ENCODE peak calls at places on chromosome 11, in six cellular contexts. One of them, this sample, is unnamed.

GRCh38 chr11:34178422-34178821 is 73.0 kb downstream of the NAT10 start:
- DNase-seq in ovary: no peak
- DNase-seq in lower leg skin: no peak
- DNase-seq in IMR-90: peak
- DNase-seq in adrenal gland: no peak
- DNase-seq in body of pancreas: no peak
- DNase-seq in this sample: no peak

GRCh38 chr11:77467233-77467632 is 6.7 kb downstream of the PAK1 start:
- DNase-seq in adrenal gland: no peak
- DNase-seq in IMR-90: peak
- DNase-seq in body of pancreas: no peak
- DNase-seq in lower leg skin: no peak
- DNase-seq in ovary: no peak
- DNase-seq in this sample: no peak

GRCh38 chr11:8707541-8708270 is 25.1 kb downstream of the RPL27A start:
- DNase-seq in body of pancreas: peak
- DNase-seq in ovary: peak
- DNase-seq in IMR-90: no peak
- DNase-seq in lower leg skin: no peak
- DNase-seq in adrenal gland: peak
- DNase-seq in this sample: no peak

GRCh38 chr11:75595511-75595910 is 33.5 kb downstream of the SERPINH1 start:
- DNase-seq in adrenal gland: no peak
- DNase-seq in IMR-90: no peak
- DNase-seq in ovary: no peak
- DNase-seq in lower leg skin: no peak
- DNase-seq in body of pancreas: no peak
- DNase-seq in this sample: no peak

GRCh38 chr11:46391578-46392420 is at the start of gene CHRM4:
- DNase-seq in adrenal gland: peak
- DNase-seq in IMR-90: peak
- DNase-seq in ovary: no peak
- DNase-seq in lower leg skin: no peak
- DNase-seq in body of pancreas: peak
- DNase-seq in this sample: no peak

GRCh38 chr11:34620820-34621792 is at the start of gene EHF:
- DNase-seq in body of pancreas: peak
- DNase-seq in ovary: no peak
- DNase-seq in IMR-90: no peak
- DNase-seq in lower leg skin: no peak
- DNase-seq in adrenal gland: no peak
- DNase-seq in this sample: no peak

GRCh38 chr11:16154715-16155396 is 201.5 kb downstream of the SOX6 start:
- DNase-seq in lower leg skin: no peak
- DNase-seq in adrenal gland: no peak
- DNase-seq in body of pancreas: peak
- DNase-seq in IMR-90: no peak
- DNase-seq in ovary: no peak
- DNase-seq in this sample: no peak

GRCh38 chr11:47004595-47005033 is 68.1 kb downstream of the CSTPP1 start:
- DNase-seq in lower leg skin: peak
- DNase-seq in body of pancreas: peak
- DNase-seq in IMR-90: peak
- DNase-seq in ovary: peak
- DNase-seq in adrenal gland: peak
- DNase-seq in this sample: no peak

GRCh38 chr11:87455180-87455579 is 417.4 kb downstream of the TMEM135 start:
- DNase-seq in IMR-90: no peak
- DNase-seq in adrenal gland: no peak
- DNase-seq in lower leg skin: no peak
- DNase-seq in ovary: no peak
- DNase-seq in body of pancreas: no peak
- DNase-seq in this sample: no peak

GRCh38 chr11:104402812-104403521 is 239.0 kb upstream of the PDGFD start:
- DNase-seq in IMR-90: no peak
- DNase-seq in lower leg skin: no peak
- DNase-seq in ovary: no peak
- DNase-seq in adrenal gland: no peak
- DNase-seq in body of pancreas: no peak
- DNase-seq in this sample: no peak

GRCh38 chr11:70566768-70567530 is 168.6 kb downstream of the CTTN start:
- DNase-seq in body of pancreas: no peak
- DNase-seq in lower leg skin: no peak
- DNase-seq in adrenal gland: no peak
- DNase-seq in ovary: no peak
- DNase-seq in IMR-90: no peak
- DNase-seq in this sample: no peak

GRCh38 chr11:78040691-78041379 is 17.8 kb upstream of the KCTD14 start:
- DNase-seq in body of pancreas: no peak
- DNase-seq in adrenal gland: no peak
- DNase-seq in IMR-90: no peak
- DNase-seq in lower leg skin: no peak
- DNase-seq in ovary: no peak
- DNase-seq in this sample: no peak

GRCh38 chr11:12110714-12111481 is 508 bp downstream of the MICAL2 start:
- DNase-seq in lower leg skin: no peak
- DNase-seq in IMR-90: no peak
- DNase-seq in ovary: peak
- DNase-seq in adrenal gland: peak
- DNase-seq in body of pancreas: peak
- DNase-seq in this sample: no peak

GRCh38 chr11:83249972-83250593 is 36.1 kb downstream of the CCDC90B start:
- DNase-seq in ovary: no peak
- DNase-seq in lower leg skin: no peak
- DNase-seq in IMR-90: peak
- DNase-seq in body of pancreas: no peak
- DNase-seq in adrenal gland: no peak
- DNase-seq in this sample: no peak

GRCh38 chr11:11845551-11845950 is 3.8 kb downstream of the USP47 start:
- DNase-seq in body of pancreas: no peak
- DNase-seq in ovary: no peak
- DNase-seq in IMR-90: peak
- DNase-seq in lower leg skin: no peak
- DNase-seq in adrenal gland: no peak
- DNase-seq in this sample: no peak

GRCh38 chr11:36509265-36509664 is 807 bp downstream of the TRAF6 start:
- DNase-seq in lower leg skin: no peak
- DNase-seq in body of pancreas: peak
- DNase-seq in adrenal gland: no peak
- DNase-seq in IMR-90: peak
- DNase-seq in ovary: no peak
- DNase-seq in this sample: no peak

GRCh38 chr11:37512156-37512780 is 914.2 kb upstream of the RAG2 start:
- DNase-seq in lower leg skin: no peak
- DNase-seq in body of pancreas: no peak
- DNase-seq in adrenal gland: no peak
- DNase-seq in IMR-90: no peak
- DNase-seq in ovary: no peak
- DNase-seq in this sample: no peak

GRCh38 chr11:18752502-18752901 is 26.5 kb upstream of the IGSF22 start:
- DNase-seq in IMR-90: no peak
- DNase-seq in adrenal gland: no peak
- DNase-seq in body of pancreas: no peak
- DNase-seq in ovary: no peak
- DNase-seq in lower leg skin: no peak
- DNase-seq in this sample: no peak

GRCh38 chr11:80182906-80183305 is 742.1 kb upstream of the TENM4 start:
- DNase-seq in ovary: no peak
- DNase-seq in adrenal gland: no peak
- DNase-seq in body of pancreas: no peak
- DNase-seq in IMR-90: no peak
- DNase-seq in lower leg skin: no peak
- DNase-seq in this sample: no peak

GRCh38 chr11:126997641-126998040 is 2.9 kb downstream of the KIRREL3 start:
- DNase-seq in body of pancreas: no peak
- DNase-seq in ovary: no peak
- DNase-seq in adrenal gland: no peak
- DNase-seq in IMR-90: no peak
- DNase-seq in lower leg skin: peak
- DNase-seq in this sample: no peak

GRCh38 chr11:35566161-35566560 is 40.7 kb upstream of the PAMR1 start:
- DNase-seq in adrenal gland: no peak
- DNase-seq in body of pancreas: no peak
- DNase-seq in ovary: no peak
- DNase-seq in IMR-90: no peak
- DNase-seq in lower leg skin: no peak
- DNase-seq in this sample: no peak

GRCh38 chr11:71936825-71937224 is 8.0 kb downstream of the RNF121 start:
- DNase-seq in adrenal gland: no peak
- DNase-seq in ovary: no peak
- DNase-seq in body of pancreas: no peak
- DNase-seq in lower leg skin: no peak
- DNase-seq in IMR-90: peak
- DNase-seq in this sample: no peak

GRCh38 chr11:79044211-79044610 is 396.6 kb downstream of the TENM4 start:
- DNase-seq in body of pancreas: no peak
- DNase-seq in IMR-90: no peak
- DNase-seq in adrenal gland: no peak
- DNase-seq in ovary: no peak
- DNase-seq in lower leg skin: no peak
- DNase-seq in this sample: no peak

GRCh38 chr11:111378185-111378772 is 796 bp downstream of the POU2AF1 start:
- DNase-seq in body of pancreas: no peak
- DNase-seq in lower leg skin: no peak
- DNase-seq in ovary: no peak
- DNase-seq in adrenal gland: no peak
- DNase-seq in IMR-90: no peak
- DNase-seq in this sample: no peak

GRCh38 chr11:112658521-112658920 is 302.7 kb upstream of the NCAM1 start:
- DNase-seq in ovary: no peak
- DNase-seq in adrenal gland: no peak
- DNase-seq in lower leg skin: no peak
- DNase-seq in body of pancreas: no peak
- DNase-seq in IMR-90: no peak
- DNase-seq in this sample: no peak

GRCh38 chr11:123195182-123196059 is at the start of gene CLMP:
- DNase-seq in adrenal gland: peak
- DNase-seq in body of pancreas: peak
- DNase-seq in ovary: peak
- DNase-seq in lower leg skin: peak
- DNase-seq in IMR-90: peak
- DNase-seq in this sample: no peak
- TF ChIP-seq POLR2A in adrenal gland: no peak
- TF ChIP-seq POLR2A in body of pancreas: no peak
- TF ChIP-seq POLR2A in ovary: no peak
- TF ChIP-seq POLR2A in lower leg skin: no peak
- TF ChIP-seq POLR2A in IMR-90: peak
- TF ChIP-seq POLR2A in this sample: no peak

GRCh38 chr11:57249384-57250319 is 12.6 kb upstream of the APLNR start:
- DNase-seq in body of pancreas: peak
- DNase-seq in ovary: peak
- DNase-seq in lower leg skin: peak
- DNase-seq in adrenal gland: peak
- DNase-seq in IMR-90: peak
- DNase-seq in this sample: no peak
- TF ChIP-seq CTCF in body of pancreas: peak
- TF ChIP-seq CTCF in ovary: peak
- TF ChIP-seq CTCF in lower leg skin: no peak
- TF ChIP-seq CTCF in adrenal gland: peak
- TF ChIP-seq CTCF in IMR-90: peak
- TF ChIP-seq CTCF in this sample: peak

GRCh38 chr11:518463-519202 is 11.6 kb upstream of the RNH1 start:
- DNase-seq in IMR-90: peak
- DNase-seq in body of pancreas: peak
- DNase-seq in lower leg skin: peak
- DNase-seq in adrenal gland: peak
- DNase-seq in ovary: peak
- DNase-seq in this sample: no peak
- TF ChIP-seq POLR2A in IMR-90: no peak
- TF ChIP-seq POLR2A in body of pancreas: peak
- TF ChIP-seq POLR2A in lower leg skin: no peak
- TF ChIP-seq POLR2A in adrenal gland: peak
- TF ChIP-seq POLR2A in ovary: peak
- TF ChIP-seq POLR2A in this sample: no peak

DNA sequence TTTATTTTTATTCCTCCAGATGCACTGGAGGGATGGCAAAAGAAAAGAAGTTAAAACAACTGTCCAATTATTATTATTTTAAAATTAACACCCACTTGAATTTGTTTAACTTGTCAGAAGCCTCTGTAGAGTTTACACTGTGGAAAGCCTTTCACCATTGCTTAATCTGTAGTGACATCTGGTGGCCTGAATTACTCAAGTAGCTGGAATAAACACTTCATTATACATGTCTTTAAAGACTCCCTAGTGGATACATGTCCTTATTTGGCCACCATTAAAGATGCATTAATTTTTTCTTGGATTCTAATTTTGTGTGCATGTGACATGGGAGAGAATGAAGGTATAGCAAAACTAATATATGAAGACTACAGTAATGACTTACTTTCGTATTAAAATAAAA is 1496.5 kb downstream of the FAM181B start:
- DNase-seq in adrenal gland: no peak
- DNase-seq in body of pancreas: no peak
- DNase-seq in lower leg skin: no peak
- DNase-seq in IMR-90: peak
- DNase-seq in ovary: no peak
- DNase-seq in this sample: no peak
- TF ChIP-seq CTCF in adrenal gland: peak
- TF ChIP-seq CTCF in body of pancreas: peak
- TF ChIP-seq CTCF in lower leg skin: no peak
- TF ChIP-seq CTCF in IMR-90: peak
- TF ChIP-seq CTCF in ovary: no peak
- TF ChIP-seq CTCF in this sample: peak

GRCh38 chr11:65854161-65854592 is 3.8 kb downstream of the CFL1 start:
- DNase-seq in body of pancreas: no peak
- DNase-seq in adrenal gland: peak
- DNase-seq in IMR-90: no peak
- DNase-seq in lower leg skin: no peak
- DNase-seq in ovary: no peak
- DNase-seq in this sample: no peak

GRCh38 chr11:65851811-65852507 is 6.0 kb downstream of the CFL1 start:
- DNase-seq in lower leg skin: no peak
- DNase-seq in IMR-90: no peak
- DNase-seq in body of pancreas: no peak
- DNase-seq in adrenal gland: no peak
- DNase-seq in ovary: no peak
- DNase-seq in this sample: no peak

GRCh38 chr11:65852508-65853248 is 5.3 kb downstream of the CFL1 start:
- DNase-seq in IMR-90: no peak
- DNase-seq in lower leg skin: no peak
- DNase-seq in adrenal gland: no peak
- DNase-seq in body of pancreas: no peak
- DNase-seq in ovary: peak
- DNase-seq in this sample: no peak

GRCh38 chr11:65854871-65855837 is 2.8 kb downstream of the CFL1 start:
- DNase-seq in body of pancreas: no peak
- DNase-seq in adrenal gland: no peak
- DNase-seq in lower leg skin: no peak
- DNase-seq in IMR-90: no peak
- DNase-seq in ovary: peak
- DNase-seq in this sample: no peak

GRCh38 chr11:65853249-65853979 is 4.6 kb downstream of the CFL1 start:
- DNase-seq in body of pancreas: no peak
- DNase-seq in IMR-90: no peak
- DNase-seq in lower leg skin: no peak
- DNase-seq in adrenal gland: peak
- DNase-seq in ovary: no peak
- DNase-seq in this sample: no peak
- TF ChIP-seq POLR2A in body of pancreas: no peak
- TF ChIP-seq POLR2A in IMR-90: no peak
- TF ChIP-seq POLR2A in lower leg skin: no peak
- TF ChIP-seq POLR2A in adrenal gland: no peak
- TF ChIP-seq POLR2A in ovary: no peak
- TF ChIP-seq POLR2A in this sample: no peak

GRCh38 chr11:59669611-59670009 is 773 bp upstream of the PATL1 start:
- DNase-seq in ovary: peak
- DNase-seq in adrenal gland: peak
- DNase-seq in IMR-90: peak
- DNase-seq in lower leg skin: peak
- DNase-seq in body of pancreas: no peak
- DNase-seq in this sample: no peak
- TF ChIP-seq CTCF in ovary: no peak
- TF ChIP-seq CTCF in adrenal gland: no peak
- TF ChIP-seq CTCF in IMR-90: no peak
- TF ChIP-seq CTCF in lower leg skin: no peak
- TF ChIP-seq CTCF in body of pancreas: no peak
- TF ChIP-seq CTCF in this sample: peak